ENCODE peak calls at places on chromosomes 11 and 22, in nine cellular contexts. One of them, this sample, is unnamed. For H3K36me3, the result is how much of the 10 kb centered on the place peaks cover.

GRCh38 chr11:44065851-44066731 is at the start of gene ACCS:
- DNase-seq in fibroblast of lung: peak
- DNase-seq in heart left ventricle: peak
- DNase-seq in psoas muscle: peak
- DNase-seq in stomach: peak
- DNase-seq in K562: peak
- DNase-seq in colonic mucosa: peak
- DNase-seq in endodermal cell: peak
- DNase-seq in tibial artery: peak
- DNase-seq in this sample: peak

GRCh38 chr22:25630446-25630845 is 66.0 kb downstream of the GRK3 start:
- DNase-seq in stomach: no peak
- DNase-seq in K562: no peak
- DNase-seq in tibial artery: no peak
- DNase-seq in heart left ventricle: no peak
- DNase-seq in endodermal cell: no peak
- DNase-seq in colonic mucosa: no peak
- DNase-seq in psoas muscle: no peak
- DNase-seq in fibroblast of lung: no peak
- DNase-seq in this sample: no peak

GRCh38 chr11:43567396-43567975 is 113.1 kb upstream of the HSD17B12 start:
- DNase-seq in psoas muscle: no peak
- DNase-seq in heart left ventricle: no peak
- DNase-seq in fibroblast of lung: peak
- DNase-seq in endodermal cell: peak
- DNase-seq in tibial artery: no peak
- DNase-seq in stomach: no peak
- DNase-seq in K562: peak
- DNase-seq in colonic mucosa: no peak
- DNase-seq in this sample: no peak

GRCh38 chr11:92638678-92639077 is 330.8 kb upstream of the MTNR1B start:
- DNase-seq in heart left ventricle: no peak
- DNase-seq in colonic mucosa: no peak
- DNase-seq in tibial artery: no peak
- DNase-seq in fibroblast of lung: no peak
- DNase-seq in endodermal cell: no peak
- DNase-seq in K562: no peak
- DNase-seq in stomach: no peak
- DNase-seq in psoas muscle: no peak
- DNase-seq in this sample: no peak

GRCh38 chr22:18955696-18956095 is 19.6 kb upstream of the PRODH start:
- DNase-seq in colonic mucosa: no peak
- DNase-seq in psoas muscle: peak
- DNase-seq in stomach: no peak
- DNase-seq in tibial artery: peak
- DNase-seq in K562: no peak
- DNase-seq in endodermal cell: no peak
- DNase-seq in heart left ventricle: no peak
- DNase-seq in fibroblast of lung: no peak
- DNase-seq in this sample: no peak

GRCh38 chr22:37274380-37274862 is 7.9 kb upstream of the CYTH4 start:
- DNase-seq in stomach: peak
- DNase-seq in K562: no peak
- DNase-seq in psoas muscle: peak
- DNase-seq in fibroblast of lung: no peak
- DNase-seq in tibial artery: peak
- DNase-seq in heart left ventricle: peak
- DNase-seq in colonic mucosa: peak
- DNase-seq in endodermal cell: no peak
- DNase-seq in this sample: peak

GRCh38 chr22:40578171-40578570 is 58.3 kb downstream of the MRTFA start:
- DNase-seq in stomach: no peak
- DNase-seq in psoas muscle: no peak
- DNase-seq in colonic mucosa: no peak
- DNase-seq in fibroblast of lung: no peak
- DNase-seq in heart left ventricle: no peak
- DNase-seq in endodermal cell: no peak
- DNase-seq in tibial artery: no peak
- DNase-seq in K562: no peak
- DNase-seq in this sample: no peak

GRCh38 chr11:4049006-4049405 is 45.6 kb upstream of the RRM1 start:
- DNase-seq in fibroblast of lung: no peak
- DNase-seq in psoas muscle: no peak
- DNase-seq in heart left ventricle: no peak
- DNase-seq in colonic mucosa: no peak
- DNase-seq in endodermal cell: no peak
- DNase-seq in stomach: no peak
- DNase-seq in tibial artery: no peak
- DNase-seq in K562: no peak
- DNase-seq in this sample: no peak

GRCh38 chr22:46596032-46596441 is 24.1 kb upstream of the GRAMD4 start:
- DNase-seq in endodermal cell: no peak
- DNase-seq in fibroblast of lung: no peak
- DNase-seq in K562: no peak
- DNase-seq in psoas muscle: peak
- DNase-seq in stomach: no peak
- DNase-seq in heart left ventricle: peak
- DNase-seq in tibial artery: peak
- DNase-seq in colonic mucosa: no peak
- DNase-seq in this sample: peak

GRCh38 chr11:11786234-11786633 is 55.5 kb upstream of the USP47 start:
- DNase-seq in K562: no peak
- DNase-seq in stomach: no peak
- DNase-seq in heart left ventricle: no peak
- DNase-seq in fibroblast of lung: no peak
- DNase-seq in colonic mucosa: no peak
- DNase-seq in psoas muscle: no peak
- DNase-seq in endodermal cell: no peak
- DNase-seq in tibial artery: no peak
- DNase-seq in this sample: no peak

GRCh38 chr11:43806976-43807375 is 73.7 kb upstream of the ALKBH3 start:
- DNase-seq in heart left ventricle: no peak
- DNase-seq in colonic mucosa: no peak
- DNase-seq in K562: no peak
- DNase-seq in endodermal cell: no peak
- DNase-seq in stomach: no peak
- DNase-seq in fibroblast of lung: no peak
- DNase-seq in psoas muscle: no peak
- DNase-seq in tibial artery: no peak
- DNase-seq in this sample: no peak

GRCh38 chr22:49305966-49306631 is 521.6 kb downstream of the BRD1 start:
- DNase-seq in K562: no peak
- DNase-seq in fibroblast of lung: no peak
- DNase-seq in colonic mucosa: peak
- DNase-seq in heart left ventricle: peak
- DNase-seq in psoas muscle: no peak
- DNase-seq in tibial artery: peak
- DNase-seq in stomach: peak
- DNase-seq in endodermal cell: peak
- DNase-seq in this sample: no peak

GRCh38 chr11:117604349-117604995 is 192.5 kb downstream of the DSCAML1 start:
- DNase-seq in psoas muscle: no peak
- DNase-seq in heart left ventricle: no peak
- DNase-seq in K562: no peak
- DNase-seq in stomach: no peak
- DNase-seq in fibroblast of lung: peak
- DNase-seq in endodermal cell: peak
- DNase-seq in colonic mucosa: no peak
- DNase-seq in tibial artery: no peak
- DNase-seq in this sample: no peak

GRCh38 chr22:32020117-32020516 is 22.9 kb upstream of the SLC5A1 start:
- DNase-seq in colonic mucosa: no peak
- DNase-seq in endodermal cell: no peak
- DNase-seq in fibroblast of lung: peak
- DNase-seq in K562: no peak
- DNase-seq in heart left ventricle: no peak
- DNase-seq in stomach: no peak
- DNase-seq in tibial artery: no peak
- DNase-seq in psoas muscle: no peak
- DNase-seq in this sample: no peak

GRCh38 chr11:88313441-88313840 is 24.1 kb downstream of the CTSC start:
- DNase-seq in tibial artery: no peak
- DNase-seq in endodermal cell: no peak
- DNase-seq in heart left ventricle: no peak
- DNase-seq in K562: no peak
- DNase-seq in psoas muscle: no peak
- DNase-seq in colonic mucosa: no peak
- DNase-seq in fibroblast of lung: no peak
- DNase-seq in stomach: no peak
- DNase-seq in this sample: no peak

GRCh38 chr11:34865261-34865660 is 50.9 kb downstream of the APIP start:
- DNase-seq in fibroblast of lung: no peak
- DNase-seq in tibial artery: no peak
- DNase-seq in psoas muscle: no peak
- DNase-seq in heart left ventricle: no peak
- DNase-seq in stomach: no peak
- DNase-seq in K562: no peak
- DNase-seq in endodermal cell: no peak
- DNase-seq in colonic mucosa: no peak
- DNase-seq in this sample: no peak

GRCh38 chr11:118979434-118979833 is 7.9 kb downstream of the FOXR1 start:
- DNase-seq in psoas muscle: no peak
- DNase-seq in stomach: no peak
- DNase-seq in heart left ventricle: no peak
- DNase-seq in tibial artery: no peak
- DNase-seq in colonic mucosa: no peak
- DNase-seq in K562: peak
- DNase-seq in fibroblast of lung: no peak
- DNase-seq in endodermal cell: peak
- DNase-seq in this sample: no peak

GRCh38 chr11:120031156-120031555 is 106.8 kb downstream of the TRIM29 start:
- DNase-seq in colonic mucosa: no peak
- DNase-seq in tibial artery: no peak
- DNase-seq in K562: no peak
- DNase-seq in stomach: no peak
- DNase-seq in fibroblast of lung: no peak
- DNase-seq in heart left ventricle: no peak
- DNase-seq in endodermal cell: peak
- DNase-seq in psoas muscle: no peak
- DNase-seq in this sample: no peak

GRCh38 chr11:88555018-88555828 is 217.7 kb upstream of the CTSC start:
- DNase-seq in fibroblast of lung: peak
- DNase-seq in heart left ventricle: no peak
- DNase-seq in psoas muscle: no peak
- DNase-seq in tibial artery: no peak
- DNase-seq in endodermal cell: no peak
- DNase-seq in K562: no peak
- DNase-seq in stomach: no peak
- DNase-seq in colonic mucosa: no peak
- DNase-seq in this sample: no peak

GRCh38 chr11:123578778-123579481 is 75.5 kb downstream of the SCN3B start:
- DNase-seq in stomach: no peak
- DNase-seq in heart left ventricle: no peak
- DNase-seq in fibroblast of lung: no peak
- DNase-seq in K562: no peak
- DNase-seq in colonic mucosa: no peak
- DNase-seq in endodermal cell: no peak
- DNase-seq in tibial artery: no peak
- DNase-seq in psoas muscle: no peak
- DNase-seq in this sample: no peak

GRCh38 chr11:76762867-76763572 is 20.1 kb upstream of the TSKU start:
- DNase-seq in fibroblast of lung: no peak
- DNase-seq in tibial artery: no peak
- DNase-seq in psoas muscle: no peak
- DNase-seq in heart left ventricle: no peak
- DNase-seq in endodermal cell: no peak
- DNase-seq in colonic mucosa: no peak
- DNase-seq in stomach: no peak
- DNase-seq in K562: no peak
- DNase-seq in this sample: no peak

GRCh38 chr22:17919276-17920144 is 104.9 kb downstream of the MICAL3 start:
- DNase-seq in tibial artery: no peak
- DNase-seq in K562: no peak
- DNase-seq in heart left ventricle: peak
- DNase-seq in psoas muscle: no peak
- DNase-seq in endodermal cell: peak
- DNase-seq in colonic mucosa: peak
- DNase-seq in fibroblast of lung: no peak
- DNase-seq in stomach: no peak
- DNase-seq in this sample: peak

GRCh38 chr22:47133263-47133662 is 370.8 kb downstream of the TBC1D22A start:
- DNase-seq in K562: no peak
- DNase-seq in colonic mucosa: no peak
- DNase-seq in endodermal cell: peak
- DNase-seq in psoas muscle: no peak
- DNase-seq in fibroblast of lung: no peak
- DNase-seq in tibial artery: no peak
- DNase-seq in heart left ventricle: no peak
- DNase-seq in stomach: no peak
- DNase-seq in this sample: no peak

GRCh38 chr11:56706486-56706885 is 7.6 kb downstream of the OR9G1 start:
- DNase-seq in heart left ventricle: no peak
- DNase-seq in fibroblast of lung: no peak
- DNase-seq in tibial artery: no peak
- DNase-seq in endodermal cell: no peak
- DNase-seq in K562: no peak
- DNase-seq in psoas muscle: no peak
- DNase-seq in colonic mucosa: no peak
- DNase-seq in stomach: no peak
- DNase-seq in this sample: no peak
- H3K27ac ChIP-seq in heart left ventricle: no peak
- H3K27ac ChIP-seq in fibroblast of lung: no peak
- H3K27ac ChIP-seq in tibial artery: no peak
- H3K27ac ChIP-seq in endodermal cell: no peak
- H3K27ac ChIP-seq in K562: no peak
- H3K27ac ChIP-seq in psoas muscle: no peak
- H3K27ac ChIP-seq in colonic mucosa: no peak
- H3K27ac ChIP-seq in stomach: no peak
- H3K27ac ChIP-seq in this sample: no peak

GRCh38 chr22:22380098-22381030 is 128.2 kb downstream of the ZNF280B start:
- DNase-seq in K562: peak
- DNase-seq in heart left ventricle: no peak
- DNase-seq in tibial artery: no peak
- DNase-seq in stomach: no peak
- DNase-seq in colonic mucosa: no peak
- DNase-seq in fibroblast of lung: no peak
- DNase-seq in psoas muscle: no peak
- DNase-seq in endodermal cell: peak
- DNase-seq in this sample: no peak
- TF ChIP-seq CTCF in K562: peak
- TF ChIP-seq CTCF in heart left ventricle: no peak
- TF ChIP-seq CTCF in tibial artery: no peak
- TF ChIP-seq CTCF in stomach: no peak
- TF ChIP-seq CTCF in colonic mucosa: no peak
- TF ChIP-seq CTCF in fibroblast of lung: no peak
- TF ChIP-seq CTCF in psoas muscle: no peak
- TF ChIP-seq CTCF in endodermal cell: peak
- TF ChIP-seq CTCF in this sample: no peak

GRCh38 chr22:43411040-43411919 is 534 bp upstream of the MPPED1 start:
- DNase-seq in tibial artery: no peak
- DNase-seq in K562: no peak
- DNase-seq in fibroblast of lung: no peak
- DNase-seq in colonic mucosa: no peak
- DNase-seq in psoas muscle: peak
- DNase-seq in heart left ventricle: no peak
- DNase-seq in endodermal cell: no peak
- DNase-seq in stomach: no peak
- DNase-seq in this sample: no peak
- H3K36me3 ChIP-seq in tibial artery: under half
- H3K36me3 ChIP-seq in K562: under half
- H3K36me3 ChIP-seq in fibroblast of lung: under half
- H3K36me3 ChIP-seq in colonic mucosa: under half
- H3K36me3 ChIP-seq in psoas muscle: under half
- H3K36me3 ChIP-seq in heart left ventricle: under half
- H3K36me3 ChIP-seq in endodermal cell: under half
- H3K36me3 ChIP-seq in stomach: under half
- H3K36me3 ChIP-seq in this sample: under half

GRCh38 chr11:130534525-130534924 is 86.1 kb downstream of the ADAMTS15 start:
- DNase-seq in K562: no peak
- DNase-seq in psoas muscle: no peak
- DNase-seq in fibroblast of lung: no peak
- DNase-seq in tibial artery: no peak
- DNase-seq in stomach: no peak
- DNase-seq in colonic mucosa: no peak
- DNase-seq in heart left ventricle: no peak
- DNase-seq in endodermal cell: no peak
- DNase-seq in this sample: no peak
- H3K27ac ChIP-seq in K562: no peak
- H3K27ac ChIP-seq in psoas muscle: no peak
- H3K27ac ChIP-seq in fibroblast of lung: no peak
- H3K27ac ChIP-seq in tibial artery: no peak
- H3K27ac ChIP-seq in stomach: no peak
- H3K27ac ChIP-seq in colonic mucosa: no peak
- H3K27ac ChIP-seq in heart left ventricle: no peak
- H3K27ac ChIP-seq in endodermal cell: no peak
- H3K27ac ChIP-seq in this sample: no peak